ENCODE peak calls at places on chromosomes 1 and 21, in five cellular contexts. One of them, this sample, is unnamed.

GRCh38 chr1:198167436-198167934 is 10.7 kb downstream of the NEK7 start:
- DNase-seq in GM12891: no peak
- DNase-seq in K562: peak
- DNase-seq in H1: no peak
- DNase-seq in GM12878: peak
- DNase-seq in this sample: no peak

GRCh38 chr1:208835082-208835467 is 590.9 kb upstream of the PLXNA2 start:
- DNase-seq in GM12891: no peak
- DNase-seq in K562: no peak
- DNase-seq in H1: no peak
- DNase-seq in GM12878: no peak
- DNase-seq in this sample: no peak

GRCh38 chr1:32919811-32920733 is 18.9 kb upstream of the TMEM54 start:
- DNase-seq in GM12891: no peak
- DNase-seq in K562: peak
- DNase-seq in H1: no peak
- DNase-seq in GM12878: no peak
- DNase-seq in this sample: no peak

GRCh38 chr21:29989634-29990234 is 49.9 kb upstream of the GRIK1 start:
- DNase-seq in GM12891: no peak
- DNase-seq in K562: no peak
- DNase-seq in H1: no peak
- DNase-seq in GM12878: no peak
- DNase-seq in this sample: no peak

GRCh38 chr1:54965624-54966340 is 14.6 kb upstream of the TMEM61 start:
- DNase-seq in GM12891: no peak
- DNase-seq in K562: peak
- DNase-seq in H1: no peak
- DNase-seq in GM12878: peak
- DNase-seq in this sample: no peak

GRCh38 chr1:28246427-28246832 is 10.5 kb downstream of the ATP5IF1 start:
- DNase-seq in GM12891: no peak
- DNase-seq in K562: no peak
- DNase-seq in H1: no peak
- DNase-seq in GM12878: peak
- DNase-seq in this sample: no peak

GRCh38 chr1:220810963-220811362 is 24.2 kb downstream of the MTARC1 start:
- DNase-seq in GM12891: no peak
- DNase-seq in K562: no peak
- DNase-seq in H1: no peak
- DNase-seq in GM12878: no peak
- DNase-seq in this sample: no peak

GRCh38 chr1:66175581-66175980 is 358.4 kb upstream of the SGIP1 start:
- DNase-seq in GM12891: no peak
- DNase-seq in K562: no peak
- DNase-seq in H1: no peak
- DNase-seq in GM12878: no peak
- DNase-seq in this sample: no peak

GRCh38 chr21:44089001-44089911 is 17.9 kb upstream of the PWP2 start:
- DNase-seq in GM12891: no peak
- DNase-seq in K562: no peak
- DNase-seq in H1: no peak
- DNase-seq in GM12878: no peak
- DNase-seq in this sample: no peak

GRCh38 chr1:228836427-228836826 is 101.1 kb downstream of the RHOU start:
- DNase-seq in GM12891: no peak
- DNase-seq in K562: no peak
- DNase-seq in H1: no peak
- DNase-seq in GM12878: no peak
- DNase-seq in this sample: no peak
- TF ChIP-seq TAF1 in GM12891: no peak
- TF ChIP-seq TAF1 in K562: no peak
- TF ChIP-seq TAF1 in H1: no peak
- TF ChIP-seq TAF1 in GM12878: no peak
- TF ChIP-seq TAF1 in this sample: no peak

DNA sequence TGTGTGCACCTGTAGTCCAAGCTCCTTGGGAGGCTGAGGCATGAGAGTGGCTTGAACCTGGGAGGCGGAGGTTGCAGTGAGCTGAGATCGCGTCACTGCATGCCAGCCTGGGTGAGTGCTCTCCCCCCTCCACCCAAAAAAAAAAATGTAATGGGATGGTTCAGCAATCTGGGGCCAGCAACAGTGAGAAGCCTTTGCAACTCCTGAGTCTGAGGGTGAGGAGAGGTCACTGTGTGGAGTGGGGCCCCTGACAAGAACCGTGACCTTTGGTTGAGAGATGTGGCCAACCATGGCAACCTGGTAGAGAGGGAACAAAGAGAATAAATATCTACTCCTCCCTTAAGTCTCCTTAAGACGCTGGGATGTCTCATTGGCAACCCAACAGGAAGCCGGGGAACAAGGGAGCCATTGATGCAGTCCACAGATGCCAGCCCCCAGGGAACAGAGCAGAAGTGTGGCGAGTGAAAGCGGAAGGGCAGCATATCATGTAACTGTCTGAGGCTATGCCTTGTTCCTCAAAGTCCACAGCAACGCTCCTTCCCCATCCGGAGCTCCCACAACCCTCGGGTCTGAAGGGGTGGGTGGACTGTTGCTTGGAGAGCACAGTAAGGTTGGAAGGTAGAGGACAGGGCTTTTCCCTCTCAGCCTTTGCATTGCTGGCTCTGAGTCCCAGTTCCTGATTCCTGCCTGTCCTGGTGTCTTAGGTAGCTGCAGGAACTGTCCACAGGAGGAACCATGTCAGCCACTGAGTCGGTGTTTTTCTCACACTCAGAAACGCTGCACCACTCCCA is 8.3 kb downstream of the TRNP1 start:
- DNase-seq in GM12891: no peak
- DNase-seq in K562: no peak
- DNase-seq in H1: no peak
- DNase-seq in GM12878: peak
- DNase-seq in this sample: no peak
- TF ChIP-seq POLR2AphosphoS5 in GM12891: no peak
- TF ChIP-seq POLR2AphosphoS5 in K562: no peak
- TF ChIP-seq POLR2AphosphoS5 in H1: peak
- TF ChIP-seq POLR2AphosphoS5 in GM12878: no peak
- TF ChIP-seq POLR2AphosphoS5 in this sample: no peak

GRCh38 chr1:147599362-147600118 is 58.2 kb downstream of the BCL9 start:
- DNase-seq in GM12891: peak
- DNase-seq in K562: peak
- DNase-seq in H1: peak
- DNase-seq in GM12878: peak
- DNase-seq in this sample: peak
- TF ChIP-seq POLR2A in GM12891: no peak
- TF ChIP-seq POLR2A in K562: no peak
- TF ChIP-seq POLR2A in H1: peak
- TF ChIP-seq POLR2A in GM12878: peak
- TF ChIP-seq POLR2A in this sample: no peak

GRCh38 chr1:154951901-154952657 is 3.8 kb downstream of the PBXIP1 start:
- DNase-seq in GM12891: no peak
- DNase-seq in K562: no peak
- DNase-seq in H1: no peak
- DNase-seq in GM12878: no peak
- DNase-seq in this sample: no peak
- TF ChIP-seq TAF1 in GM12891: no peak
- TF ChIP-seq TAF1 in K562: no peak
- TF ChIP-seq TAF1 in H1: no peak
- TF ChIP-seq TAF1 in GM12878: no peak
- TF ChIP-seq TAF1 in this sample: no peak